ENCODE peak calls at places on chromosomes 1 and 21, in four cellular contexts. One of them, this sample, is unnamed.

GRCh38 chr1:156823210-156823790 is 6.7 kb upstream of the SH2D2A start:
- DNase-seq in left ventricle myocardium inferior: no peak
- DNase-seq in CD8-positive, alpha-beta T cell: no peak
- DNase-seq in heart right ventricle: no peak
- DNase-seq in this sample: no peak

GRCh38 chr21:15688809-15689208 is 41.0 kb upstream of the USP25 start:
- DNase-seq in CD8-positive, alpha-beta T cell: no peak
- DNase-seq in left ventricle myocardium inferior: no peak
- DNase-seq in heart right ventricle: no peak
- DNase-seq in this sample: no peak

GRCh38 chr1:115456441-115456961 is 118.5 kb upstream of the NGF start:
- DNase-seq in left ventricle myocardium inferior: no peak
- DNase-seq in heart right ventricle: no peak
- DNase-seq in CD8-positive, alpha-beta T cell: no peak
- DNase-seq in this sample: peak; percentile 76

GRCh38 chr1:247487057-247487456 is 29.2 kb upstream of the OR2B11 start:
- DNase-seq in heart right ventricle: no peak
- DNase-seq in CD8-positive, alpha-beta T cell: peak; percentile 6
- DNase-seq in left ventricle myocardium inferior: no peak
- DNase-seq in this sample: no peak

GRCh38 chr1:92949937-92950817 is 11.1 kb downstream of the DIPK1A start:
- DNase-seq in CD8-positive, alpha-beta T cell: no peak
- DNase-seq in left ventricle myocardium inferior: no peak
- DNase-seq in heart right ventricle: no peak
- DNase-seq in this sample: peak; percentile 69

GRCh38 chr1:1084372-1085170 is 10.5 kb upstream of the RNF223 start:
- DNase-seq in CD8-positive, alpha-beta T cell: no peak
- DNase-seq in left ventricle myocardium inferior: peak; percentile 9
- DNase-seq in heart right ventricle: no peak
- DNase-seq in this sample: no peak

GRCh38 chr1:20136249-20136648 is 2.9 kb upstream of the PLA2G2F start:
- DNase-seq in heart right ventricle: no peak
- DNase-seq in CD8-positive, alpha-beta T cell: no peak
- DNase-seq in left ventricle myocardium inferior: no peak
- DNase-seq in this sample: no peak

GRCh38 chr1:16038620-16038912 is 5.0 kb upstream of the CLCNKB start:
- DNase-seq in left ventricle myocardium inferior: no peak
- DNase-seq in CD8-positive, alpha-beta T cell: no peak
- DNase-seq in heart right ventricle: no peak
- DNase-seq in this sample: no peak

GRCh38 chr1:114745351-114745750 is 12.4 kb downstream of the CSDE1 start:
- DNase-seq in CD8-positive, alpha-beta T cell: no peak
- DNase-seq in left ventricle myocardium inferior: no peak
- DNase-seq in heart right ventricle: no peak
- DNase-seq in this sample: no peak

GRCh38 chr1:44270666-44271628 is 57.7 kb downstream of the DMAP1 start:
- DNase-seq in heart right ventricle: no peak
- DNase-seq in CD8-positive, alpha-beta T cell: no peak
- DNase-seq in left ventricle myocardium inferior: no peak
- DNase-seq in this sample: peak; percentile 64

GRCh38 chr1:179017383-179018326 is 8.0 kb upstream of the FAM20B start:
- DNase-seq in CD8-positive, alpha-beta T cell: no peak
- DNase-seq in heart right ventricle: no peak
- DNase-seq in left ventricle myocardium inferior: no peak
- DNase-seq in this sample: peak; percentile 36

GRCh38 chr21:27703806-27704205 is 736.9 kb upstream of the ADAMTS5 start:
- DNase-seq in heart right ventricle: no peak
- DNase-seq in left ventricle myocardium inferior: no peak
- DNase-seq in CD8-positive, alpha-beta T cell: no peak
- DNase-seq in this sample: no peak

GRCh38 chr21:43304206-43304605 is 122.7 kb downstream of the SIK1 start:
- DNase-seq in left ventricle myocardium inferior: peak; percentile 7
- DNase-seq in CD8-positive, alpha-beta T cell: no peak
- DNase-seq in heart right ventricle: no peak
- DNase-seq in this sample: no peak

GRCh38 chr1:115127539-115127938 is 38.2 kb upstream of the TSPAN2 start:
- DNase-seq in left ventricle myocardium inferior: no peak
- DNase-seq in heart right ventricle: no peak
- DNase-seq in CD8-positive, alpha-beta T cell: no peak
- DNase-seq in this sample: no peak

GRCh38 chr1:111193712-111194480 is 6.5 kb downstream of the DENND2D start:
- DNase-seq in CD8-positive, alpha-beta T cell: no peak
- DNase-seq in heart right ventricle: no peak
- DNase-seq in left ventricle myocardium inferior: no peak
- DNase-seq in this sample: no peak

GRCh38 chr1:51378871-51379270 is 48.5 kb upstream of the TTC39A start:
- DNase-seq in left ventricle myocardium inferior: no peak
- DNase-seq in CD8-positive, alpha-beta T cell: no peak
- DNase-seq in heart right ventricle: no peak
- DNase-seq in this sample: no peak

GRCh38 chr1:206445116-206445515 is 25.2 kb upstream of the IKBKE start:
- DNase-seq in CD8-positive, alpha-beta T cell: no peak
- DNase-seq in heart right ventricle: peak; percentile 53
- DNase-seq in left ventricle myocardium inferior: peak; percentile 60
- DNase-seq in this sample: peak; percentile 82

GRCh38 chr1:151715726-151716404 is 738 bp downstream of the CELF3 start:
- DNase-seq in CD8-positive, alpha-beta T cell: no peak
- DNase-seq in heart right ventricle: no peak
- DNase-seq in left ventricle myocardium inferior: no peak
- DNase-seq in this sample: no peak

GRCh38 chr1:214445846-214446614 is 105.4 kb downstream of the PTPN14 start:
- DNase-seq in heart right ventricle: no peak
- DNase-seq in CD8-positive, alpha-beta T cell: no peak
- DNase-seq in left ventricle myocardium inferior: no peak
- DNase-seq in this sample: peak; percentile 32

GRCh38 chr1:980602-981395 is 1.1 kb downstream of the PERM1 start:
- DNase-seq in heart right ventricle: peak; percentile 80
- DNase-seq in CD8-positive, alpha-beta T cell: no peak
- DNase-seq in left ventricle myocardium inferior: peak; percentile 87
- DNase-seq in this sample: no peak

GRCh38 chr1:80931178-80931577 is 869.6 kb upstream of the ADGRL2 start:
- DNase-seq in CD8-positive, alpha-beta T cell: no peak
- DNase-seq in heart right ventricle: no peak
- DNase-seq in left ventricle myocardium inferior: no peak
- DNase-seq in this sample: no peak

GRCh38 chr1:25702101-25702775 is 85.6 kb downstream of the MAN1C1 start:
- DNase-seq in CD8-positive, alpha-beta T cell: no peak
- DNase-seq in left ventricle myocardium inferior: no peak
- DNase-seq in heart right ventricle: no peak
- DNase-seq in this sample: no peak

GRCh38 chr1:79551321-79551720 is 544.8 kb upstream of the ADGRL4 start:
- DNase-seq in CD8-positive, alpha-beta T cell: no peak
- DNase-seq in heart right ventricle: no peak
- DNase-seq in left ventricle myocardium inferior: no peak
- DNase-seq in this sample: no peak

GRCh38 chr1:117573386-117574040 is 32.3 kb upstream of the TENT5C start:
- DNase-seq in CD8-positive, alpha-beta T cell: no peak
- DNase-seq in left ventricle myocardium inferior: no peak
- DNase-seq in heart right ventricle: no peak
- DNase-seq in this sample: peak; percentile 53

GRCh38 chr1:205309741-205310140 is 11.8 kb downstream of the NUAK2 start:
- DNase-seq in left ventricle myocardium inferior: no peak
- DNase-seq in CD8-positive, alpha-beta T cell: no peak
- DNase-seq in heart right ventricle: no peak
- DNase-seq in this sample: no peak

GRCh38 chr1:111082421-111083192 is 57.3 kb downstream of the DRAM2 start:
- DNase-seq in CD8-positive, alpha-beta T cell: no peak
- DNase-seq in heart right ventricle: no peak
- DNase-seq in left ventricle myocardium inferior: no peak
- DNase-seq in this sample: no peak

GRCh38 chr1:209766051-209766450 is 10.2 kb downstream of the TRAF3IP3 start:
- DNase-seq in heart right ventricle: no peak
- DNase-seq in left ventricle myocardium inferior: no peak
- DNase-seq in CD8-positive, alpha-beta T cell: no peak
- DNase-seq in this sample: no peak

GRCh38 chr1:46221749-46222148 is 18.6 kb downstream of the LURAP1 start:
- DNase-seq in CD8-positive, alpha-beta T cell: no peak
- DNase-seq in heart right ventricle: no peak
- DNase-seq in left ventricle myocardium inferior: peak; percentile 20
- DNase-seq in this sample: no peak

GRCh38 chr21:39556176-39556575 is 56.6 kb upstream of the B3GALT5 start:
- DNase-seq in CD8-positive, alpha-beta T cell: no peak
- DNase-seq in left ventricle myocardium inferior: no peak
- DNase-seq in heart right ventricle: no peak
- DNase-seq in this sample: no peak

GRCh38 chr1:9716404-9717192 is 65.1 kb downstream of the PIK3CD start:
- DNase-seq in heart right ventricle: no peak
- DNase-seq in CD8-positive, alpha-beta T cell: peak; percentile 25
- DNase-seq in left ventricle myocardium inferior: no peak
- DNase-seq in this sample: no peak

GRCh38 chr21:32494946-32495703 is 82.6 kb downstream of the EVA1C start:
- DNase-seq in CD8-positive, alpha-beta T cell: no peak
- DNase-seq in heart right ventricle: no peak
- DNase-seq in left ventricle myocardium inferior: no peak
- DNase-seq in this sample: peak; percentile 42

GRCh38 chr1:184576822-184577790 is 177.6 kb downstream of the EDEM3 start:
- DNase-seq in left ventricle myocardium inferior: no peak
- DNase-seq in CD8-positive, alpha-beta T cell: no peak
- DNase-seq in heart right ventricle: no peak
- DNase-seq in this sample: no peak

GRCh38 chr1:6262570-6263420 is 1.9 kb upstream of the GPR153 start:
- DNase-seq in heart right ventricle: peak; percentile 83
- DNase-seq in left ventricle myocardium inferior: peak; percentile 77
- DNase-seq in CD8-positive, alpha-beta T cell: no peak
- DNase-seq in this sample: peak; percentile 90

GRCh38 chr1:207024202-207025143 is 8.1 kb downstream of the C1orf116 start:
- DNase-seq in left ventricle myocardium inferior: no peak
- DNase-seq in heart right ventricle: peak; percentile 29
- DNase-seq in CD8-positive, alpha-beta T cell: no peak
- DNase-seq in this sample: no peak

GRCh38 chr21:37535130-37535529 is 168.6 kb downstream of the DYRK1A start:
- DNase-seq in CD8-positive, alpha-beta T cell: no peak
- DNase-seq in left ventricle myocardium inferior: no peak
- DNase-seq in heart right ventricle: no peak
- DNase-seq in this sample: no peak

GRCh38 chr1:155761746-155762400 is 73.0 kb downstream of the DAP3 start:
- DNase-seq in CD8-positive, alpha-beta T cell: no peak
- DNase-seq in heart right ventricle: no peak
- DNase-seq in left ventricle myocardium inferior: no peak
- DNase-seq in this sample: no peak

GRCh38 chr1:29297476-29297875 is 61.2 kb downstream of the PTPRU start:
- DNase-seq in left ventricle myocardium inferior: no peak
- DNase-seq in CD8-positive, alpha-beta T cell: no peak
- DNase-seq in heart right ventricle: no peak
- DNase-seq in this sample: no peak

DNA sequence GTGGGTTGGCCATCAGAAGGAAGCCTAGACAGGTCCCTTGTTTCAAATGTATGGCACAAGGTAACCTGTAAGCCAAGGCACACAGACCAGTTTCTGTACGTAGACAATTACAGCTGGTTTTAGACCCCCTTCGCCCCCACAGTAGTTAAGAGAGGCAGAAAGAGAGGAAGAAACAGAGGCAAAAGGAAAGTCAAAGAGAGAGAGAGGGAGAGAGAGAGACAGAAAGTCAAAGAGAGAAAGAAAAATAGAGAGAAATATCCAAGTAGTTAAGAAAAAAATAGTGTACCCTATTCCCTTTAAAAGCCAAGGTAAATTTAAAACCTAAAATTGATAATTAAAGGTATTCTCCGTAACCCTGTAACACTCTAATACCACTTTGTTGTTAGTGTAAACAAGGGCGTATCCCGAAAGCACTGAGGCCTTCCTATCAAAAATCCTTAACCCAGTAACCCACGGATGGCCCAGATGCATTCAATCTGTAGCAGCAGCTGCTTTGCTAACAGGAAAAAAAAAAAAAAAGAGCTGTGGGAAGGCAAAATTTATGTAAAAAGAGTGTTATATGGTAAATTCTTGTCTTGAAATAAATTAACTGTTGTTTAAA is 49.4 kb downstream of the ADCY10 start:
- DNase-seq in left ventricle myocardium inferior: no peak
- DNase-seq in heart right ventricle: no peak
- DNase-seq in CD8-positive, alpha-beta T cell: no peak
- DNase-seq in this sample: no peak
- H3K4me3 ChIP-seq in left ventricle myocardium inferior: no peak overlapping the region
- H3K4me3 ChIP-seq in heart right ventricle: no peak overlapping the region
- H3K4me3 ChIP-seq in CD8-positive, alpha-beta T cell: no peak overlapping the region
- H3K4me3 ChIP-seq in this sample: no peak overlapping the region

GRCh38 chr1:2778220-2778592 is 23.3 kb downstream of the TTC34 start:
- DNase-seq in heart right ventricle: no peak
- DNase-seq in CD8-positive, alpha-beta T cell: no peak
- DNase-seq in left ventricle myocardium inferior: no peak
- DNase-seq in this sample: peak; percentile 61
- H3K27me3 ChIP-seq in heart right ventricle: peaks cover 6% of the 10 kb centered on the region
- H3K27me3 ChIP-seq in CD8-positive, alpha-beta T cell: no peaks in the 10 kb centered on the region
- H3K27me3 ChIP-seq in left ventricle myocardium inferior: peaks cover 51% of the 10 kb centered on the region
- H3K27me3 ChIP-seq in this sample: peaks cover 4% of the 10 kb centered on the region

DNA sequence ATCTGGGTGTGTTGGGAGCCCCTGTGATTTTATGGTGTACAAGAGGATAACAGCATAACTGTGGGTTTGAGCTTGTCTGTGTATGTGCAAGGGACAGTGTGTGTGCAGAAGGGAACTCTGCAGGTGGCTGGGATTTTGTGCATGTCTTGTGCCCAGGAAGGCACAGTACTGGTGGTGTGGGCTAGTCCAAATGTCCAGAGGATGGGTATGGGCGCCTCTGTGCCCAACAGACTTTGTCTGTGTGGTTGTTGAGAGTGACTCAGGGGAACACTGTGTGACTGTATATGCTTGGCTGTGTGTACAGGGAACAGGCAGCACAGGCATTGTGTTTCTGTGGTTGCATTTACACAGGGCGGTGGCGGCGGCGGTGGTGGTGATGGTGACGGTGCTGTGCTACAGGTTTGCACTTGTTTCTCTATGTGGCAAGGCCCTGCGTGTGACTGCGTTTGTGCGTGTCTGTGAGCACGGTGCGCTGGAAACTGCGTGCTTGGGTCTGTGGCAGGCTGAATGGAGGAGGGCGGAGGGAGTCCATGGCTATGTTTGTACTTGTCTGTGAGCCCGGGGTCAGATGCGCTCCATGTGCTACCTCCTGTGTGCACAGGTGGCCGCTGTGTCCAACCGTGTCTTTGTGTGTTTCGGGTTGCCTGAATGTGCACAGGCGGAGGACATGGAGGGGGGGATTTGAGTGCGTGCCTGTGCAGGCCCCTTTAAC is 32.3 kb upstream of the WASF2 start:
- DNase-seq in CD8-positive, alpha-beta T cell: peak; percentile 64
- DNase-seq in heart right ventricle: no peak
- DNase-seq in left ventricle myocardium inferior: no peak
- DNase-seq in this sample: no peak
- H3K4me3 ChIP-seq in CD8-positive, alpha-beta T cell: peak overlapping the region; percentile 75
- H3K4me3 ChIP-seq in heart right ventricle: no peak overlapping the region
- H3K4me3 ChIP-seq in left ventricle myocardium inferior: peak overlapping the region; percentile 29
- H3K4me3 ChIP-seq in this sample: no peak overlapping the region

GRCh38 chr1:167562697-167563096 is 9.1 kb upstream of the CREG1 start:
- DNase-seq in heart right ventricle: no peak
- DNase-seq in CD8-positive, alpha-beta T cell: no peak
- DNase-seq in left ventricle myocardium inferior: no peak
- DNase-seq in this sample: no peak
- H3K27me3 ChIP-seq in heart right ventricle: no peaks in the 10 kb centered on the region
- H3K27me3 ChIP-seq in CD8-positive, alpha-beta T cell: no peaks in the 10 kb centered on the region
- H3K27me3 ChIP-seq in left ventricle myocardium inferior: no peaks in the 10 kb centered on the region
- H3K27me3 ChIP-seq in this sample: no peaks in the 10 kb centered on the region

This sample was measured in MG63.